ENCODE peak calls at places on chromosomes 13 and 19, in ten cellular contexts. R is Right ventricle myocardium superior, D is lower leg skin, L is posterior vena cava, G is B cell, U is PC-9, J is ecto neural progenitor cell, E is LNCaP clone FGC, T is NCI-H1048, C is left ventricle myocardium inferior. Y is an unnamed sample.

GRCh38 chr13:112748947-112749346 is 59.1 kb downstream of the ATP11A start:
- DNase-seq in R (peak), D (peak), L (peak), G (no peak), U (no peak), J (no peak), E (no peak), T (no peak), C (peak), Y (no peak)

GRCh38 chr19:48873476-48874308 is 1.5 kb downstream of the PPP1R15A start:
- DNase-seq in R (no peak), D (peak), L (no peak), G (no peak), U (no peak), J (no peak), E (no peak), T (no peak), C (no peak), Y (no peak)

GRCh38 chr19:12075538-12076139 is 11.1 kb downstream of the ZNF844 start:
- DNase-seq in R (no peak), D (no peak), L (no peak), G (no peak), U (peak), J (no peak), E (no peak), T (no peak), C (no peak), Y (no peak)

GRCh38 chr13:74891610-74892009 is 590.4 kb downstream of the TBC1D4 start:
- DNase-seq in R (no peak), D (no peak), L (no peak), G (no peak), U (no peak), J (no peak), E (peak), T (no peak), C (no peak), Y (no peak)

GRCh38 chr19:12932392-12933286 is 872 bp downstream of the FARSA start:
- DNase-seq in R (no peak), D (no peak), L (no peak), G (peak), U (no peak), J (no peak), E (no peak), T (no peak), C (no peak), Y (no peak)

GRCh38 chr19:3557461-3558248 is at the start of gene MFSD12:
- DNase-seq in R (peak), D (peak), L (peak), G (peak), U (peak), J (peak), E (peak), T (peak), C (peak), Y (peak)

GRCh38 chr13:59665736-59666135 is 498.0 kb downstream of the DIAPH3 start:
- DNase-seq in R (no peak), D (no peak), L (no peak), G (no peak), U (no peak), J (no peak), E (no peak), T (no peak), C (no peak), Y (no peak)

GRCh38 chr19:46696052-46696451 is 20.9 kb downstream of the PRKD2 start:
- DNase-seq in R (no peak), D (no peak), L (no peak), G (no peak), U (no peak), J (no peak), E (no peak), T (no peak), C (no peak), Y (no peak)

GRCh38 chr19:3803986-3804385 is 17.8 kb upstream of the MATK start:
- DNase-seq in R (no peak), D (no peak), L (no peak), G (no peak), U (no peak), J (no peak), E (no peak), T (no peak), C (no peak), Y (no peak)

GRCh38 chr13:99836291-99836690 is 135.3 kb downstream of the ZIC5 start:
- DNase-seq in R (no peak), D (no peak), L (no peak), G (no peak), U (no peak), J (no peak), E (no peak), T (no peak), C (no peak), Y (no peak)

GRCh38 chr13:72585254-72585653 is 142.2 kb downstream of the MZT1 start:
- DNase-seq in R (no peak), D (no peak), L (no peak), G (no peak), U (no peak), J (no peak), E (no peak), T (no peak), C (no peak), Y (no peak)

GRCh38 chr13:97249093-97249787 is 27.1 kb downstream of the MBNL2 start:
- DNase-seq in R (no peak), D (no peak), L (no peak), G (no peak), U (no peak), J (no peak), E (no peak), T (no peak), C (no peak), Y (no peak)

GRCh38 chr19:50703915-50704548 is 15.6 kb downstream of the SHANK1 start:
- DNase-seq in R (no peak), D (no peak), L (no peak), G (no peak), U (no peak), J (peak), E (no peak), T (no peak), C (no peak), Y (no peak)

GRCh38 chr13:32537580-32538233 is 888 bp downstream of the N4BP2L2 start:
- DNase-seq in R (peak), D (peak), L (no peak), G (no peak), U (no peak), J (peak), E (no peak), T (no peak), C (peak), Y (no peak)

GRCh38 chr19:33810821-33811220 is 14.2 kb downstream of the KCTD15 start:
- DNase-seq in R (peak), D (no peak), L (no peak), G (no peak), U (no peak), J (no peak), E (no peak), T (no peak), C (no peak), Y (no peak)

GRCh38 chr13:25882732-25883357 is 169.0 kb downstream of the SHISA2 start:
- DNase-seq in R (no peak), D (no peak), L (no peak), G (no peak), U (no peak), J (no peak), E (no peak), T (no peak), C (no peak), Y (no peak)

GRCh38 chr13:51771418-51772104 is 32.4 kb downstream of the DHRS12 start:
- DNase-seq in R (no peak), D (no peak), L (no peak), G (no peak), U (no peak), J (no peak), E (no peak), T (no peak), C (no peak), Y (no peak)

GRCh38 chr13:111385182-111385857 is 64.9 kb downstream of the TEX29 start:
- DNase-seq in R (no peak), D (peak), L (peak), G (no peak), U (no peak), J (no peak), E (no peak), T (no peak), C (no peak), Y (no peak)

GRCh38 chr13:76216729-76217128 is 580.6 kb downstream of the LMO7 start:
- DNase-seq in R (no peak), D (no peak), L (no peak), G (no peak), U (no peak), J (no peak), E (no peak), T (no peak), C (no peak), Y (no peak)

GRCh38 chr13:86446311-86446710 is 647.1 kb upstream of the SLITRK6 start:
- DNase-seq in R (peak), D (no peak), L (no peak), G (no peak), U (no peak), J (peak), E (no peak), T (no peak), C (no peak), Y (no peak)

Y was measured in GM10248.